ENCODE peak calls at places on chromosomes 12 and 14, in eight cellular contexts. Q, L, O, M, D, A, J and T are unnamed samples.

GRCh38 chr12:54246011-54246641 is 33.8 kb downstream of the CBX5 start:
- DNase-seq in D (no peak), L (no peak), A (no peak), M (no peak), J (no peak), Q (no peak), O (no peak), T (no peak)

GRCh38 chr14:87547536-87547935 is 445.4 kb downstream of the GALC start:
- DNase-seq in J (no peak), M (no peak), Q (no peak), A (no peak), L (no peak), D (no peak), O (no peak), T (no peak)

GRCh38 chr12:112564160-112564559 is 145.4 kb downstream of the PTPN11 start:
- DNase-seq in J (no peak), M (no peak), Q (no peak), D (peak; percentile 20), L (no peak), A (no peak), O (no peak), T (peak; percentile 27)

GRCh38 chr14:102928412-102929348 is 6.2 kb downstream of the AMN start:
- DNase-seq in A (peak; percentile 97), J (peak; percentile 83), O (peak; percentile 63), Q (peak; percentile 60), L (peak; percentile 17), M (peak; percentile 87), D (no peak), T (no peak)

GRCh38 chr12:124188561-124189405 is 106.1 kb upstream of the RFLNA start:
- DNase-seq in Q (no peak), L (peak; percentile 31), J (peak; percentile 78), A (no peak), D (no peak), O (no peak), M (no peak), T (no peak)

GRCh38 chr12:27460471-27460978 is 14.0 kb downstream of the SMCO2 start:
- DNase-seq in M (no peak), A (peak; percentile 29), L (no peak), D (no peak), J (no peak), Q (no peak), O (no peak), T (no peak)

GRCh38 chr12:48973992-48974673 is 2.6 kb upstream of the WNT10B start:
- DNase-seq in D (peak; percentile 72), Q (peak; percentile 78), M (peak; percentile 60), J (no peak), A (peak; percentile 71), O (peak; percentile 65), L (no peak), T (peak; percentile 51)

GRCh38 chr14:81172353-81172752 is 48.4 kb downstream of the GTF2A1 start:
- DNase-seq in A (no peak), D (no peak), J (no peak), O (no peak), Q (no peak), M (no peak), L (peak; percentile 38), T (no peak)

GRCh38 chr12:132259364-132259871 is 70.0 kb downstream of the GALNT9 start:
- DNase-seq in M (no peak), A (no peak), L (no peak), J (no peak), O (peak; percentile 0), Q (no peak), D (peak; percentile 12), T (no peak)

GRCh38 chr12:109612975-109613502 is 39.4 kb downstream of the MVK start:
- DNase-seq in J (peak; percentile 52), L (peak; percentile 8), M (no peak), D (peak; percentile 44), Q (no peak), O (no peak), A (no peak), T (no peak)

GRCh38 chr12:45217846-45218245 is 2.0 kb downstream of the ANO6 start:
- DNase-seq in J (no peak), L (no peak), A (no peak), D (no peak), O (no peak), M (no peak), Q (no peak), T (no peak)

GRCh38 chr12:19177754-19178153 is 48.2 kb downstream of the PLEKHA5 start:
- DNase-seq in M (no peak), Q (no peak), A (no peak), J (no peak), L (no peak), O (no peak), D (no peak), T (no peak)

GRCh38 chr14:31843361-31844091 is 233.6 kb upstream of the ARHGAP5 start:
- DNase-seq in M (no peak), L (peak; percentile 42), J (no peak), Q (no peak), D (no peak), A (no peak), O (no peak), T (no peak)

GRCh38 chr12:121582583-121583333 is 1.9 kb upstream of the KDM2B start:
- DNase-seq in J (peak; percentile 99), D (peak; percentile 61), O (no peak), A (no peak), Q (no peak), L (no peak), M (no peak), T (peak; percentile 79)

GRCh38 chr12:24909667-24910066 is 39.2 kb downstream of the BCAT1 start:
- DNase-seq in M (no peak), O (no peak), D (peak; percentile 24), Q (peak; percentile 42), L (peak; percentile 86), J (no peak), A (no peak), T (no peak)

GRCh38 chr12:53200107-53200457 is 7.0 kb downstream of the ITGB7 start:
- DNase-seq in J (no peak), M (no peak), A (no peak), L (no peak), D (no peak), O (no peak), Q (no peak), T (no peak)
- H3K4me3 ChIP-seq in J (no peak overlapping the region), M (no peak overlapping the region), A (no peak overlapping the region), L (no peak overlapping the region), D (no peak overlapping the region), O (no peak overlapping the region), Q (no peak overlapping the region), T (no peak overlapping the region)

DNA sequence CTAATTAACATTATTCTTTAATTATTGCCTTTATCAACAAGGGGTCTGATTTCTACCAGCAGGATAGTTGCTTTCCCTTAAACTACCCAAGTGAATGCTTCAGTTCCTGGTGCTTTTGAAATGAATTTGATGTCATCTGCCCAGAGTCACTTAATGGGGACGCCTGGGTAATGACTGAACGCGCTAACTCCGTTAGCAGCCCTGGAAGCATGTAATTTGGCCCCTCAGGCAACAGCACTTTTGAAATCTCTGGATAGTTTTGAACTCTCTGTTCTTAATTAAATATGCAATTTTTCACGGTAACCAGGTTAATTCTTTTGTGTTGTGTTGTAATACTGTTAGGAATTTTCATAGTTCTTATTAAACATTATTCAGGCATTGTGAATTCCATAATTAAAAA is 137.3 kb upstream of the MYL2 start:
- DNase-seq in J (no peak), M (no peak), A (no peak), Q (no peak), D (no peak), L (no peak), O (no peak), T (peak; percentile 52)
- H3K4me3 ChIP-seq in J (no peak overlapping the region), M (no peak overlapping the region), A (no peak overlapping the region), Q (no peak overlapping the region), D (no peak overlapping the region), L (no peak overlapping the region), O (no peak overlapping the region), T (no peak overlapping the region)

GRCh38 chr14:97106166-97106565 is 309.0 kb downstream of the VRK1 start:
- DNase-seq in D (no peak), L (no peak), O (no peak), M (no peak), Q (no peak), A (no peak), J (no peak), T (no peak)
- H3K4me3 ChIP-seq in D (no peak overlapping the region), L (no peak overlapping the region), O (no peak overlapping the region), M (no peak overlapping the region), Q (no peak overlapping the region), A (no peak overlapping the region), J (no peak overlapping the region), T (no peak overlapping the region)

GRCh38 chr12:82440885-82441284 is 82.6 kb downstream of the METTL25 start:
- DNase-seq in A (no peak), Q (no peak), J (no peak), D (no peak), M (no peak), L (no peak), O (no peak), T (no peak)
- H3K4me3 ChIP-seq in A (no peak overlapping the region), Q (no peak overlapping the region), J (no peak overlapping the region), D (no peak overlapping the region), M (no peak overlapping the region), L (no peak overlapping the region), O (no peak overlapping the region), T (no peak overlapping the region)

GRCh38 chr12:11732023-11732422 is 82.5 kb downstream of the ETV6 start:
- DNase-seq in A (no peak), M (no peak), J (no peak), D (no peak), O (no peak), L (no peak), Q (no peak), T (no peak)

GRCh38 chr12:11731455-11731854 is 82.0 kb downstream of the ETV6 start:
- DNase-seq in L (peak; percentile 62), J (no peak), A (no peak), M (no peak), Q (no peak), O (no peak), D (no peak), T (no peak)

GRCh38 chr12:11730299-11731041 is 81.0 kb downstream of the ETV6 start:
- DNase-seq in D (no peak), L (no peak), M (peak; percentile 84), A (peak; percentile 70), Q (no peak), J (no peak), O (no peak), T (no peak)

GRCh38 chr12:11729439-11730150 is 80.1 kb downstream of the ETV6 start:
- DNase-seq in J (no peak), O (no peak), L (no peak), D (no peak), Q (no peak), A (no peak), M (no peak), T (no peak)

DNA sequence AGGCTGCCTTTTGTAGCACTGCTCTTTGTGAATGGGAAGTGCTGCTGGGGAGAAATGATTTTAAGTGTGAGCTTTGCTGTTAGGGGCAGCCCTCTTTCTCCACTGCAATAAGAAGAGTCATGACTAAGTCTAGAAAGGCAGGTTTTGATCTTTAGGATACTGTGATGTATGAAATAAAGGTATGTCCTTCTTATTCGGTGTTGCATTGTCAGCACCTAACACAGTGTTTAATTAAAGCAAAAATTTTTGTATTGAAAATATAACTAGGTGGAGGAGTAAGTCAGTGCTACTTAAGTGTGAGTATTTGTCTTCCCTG is 81.5 kb downstream of the ETV6 start:
- DNase-seq in D (no peak), O (no peak), Q (no peak), L (no peak), M (no peak), J (no peak), A (no peak), T (no peak)
- H3K4me3 ChIP-seq in D (no peak overlapping the region), O (no peak overlapping the region), Q (no peak overlapping the region), L (no peak overlapping the region), M (no peak overlapping the region), J (no peak overlapping the region), A (no peak overlapping the region), T (no peak overlapping the region)